ENCODE peak calls at places on chromosomes 16 and 17, in ten cellular contexts. One of them, this sample, is unnamed.

GRCh38 chr17:78716814-78717393 is 65.2 kb downstream of the CYTH1 start:
- DNase-seq in cardiac fibroblast: peak
- DNase-seq in stomach: peak
- DNase-seq in upper lobe of right lung: peak
- DNase-seq in astrocyte of the cerebellum: no peak
- DNase-seq in mesothelial cell of epicardium: no peak
- DNase-seq in IMR-90: peak
- DNase-seq in choroid plexus epithelial cell: peak
- DNase-seq in Caco-2: no peak
- DNase-seq in heart left ventricle: peak
- DNase-seq in this sample: peak

GRCh38 chr16:1014771-1015495 is 33.4 kb downstream of the SOX8 start:
- DNase-seq in heart left ventricle: peak
- DNase-seq in mesothelial cell of epicardium: peak
- DNase-seq in astrocyte of the cerebellum: no peak
- DNase-seq in IMR-90: no peak
- DNase-seq in Caco-2: no peak
- DNase-seq in stomach: no peak
- DNase-seq in cardiac fibroblast: no peak
- DNase-seq in upper lobe of right lung: no peak
- DNase-seq in choroid plexus epithelial cell: peak
- DNase-seq in this sample: no peak

GRCh38 chr17:8696951-8697745 is 47.5 kb downstream of the CCDC42 start:
- DNase-seq in astrocyte of the cerebellum: peak
- DNase-seq in upper lobe of right lung: no peak
- DNase-seq in IMR-90: peak
- DNase-seq in mesothelial cell of epicardium: peak
- DNase-seq in Caco-2: no peak
- DNase-seq in choroid plexus epithelial cell: peak
- DNase-seq in heart left ventricle: no peak
- DNase-seq in stomach: no peak
- DNase-seq in cardiac fibroblast: no peak
- DNase-seq in this sample: no peak

GRCh38 chr17:75832652-75833400 is 11.4 kb downstream of the UNC13D start:
- DNase-seq in choroid plexus epithelial cell: no peak
- DNase-seq in heart left ventricle: no peak
- DNase-seq in mesothelial cell of epicardium: no peak
- DNase-seq in stomach: no peak
- DNase-seq in upper lobe of right lung: no peak
- DNase-seq in IMR-90: no peak
- DNase-seq in astrocyte of the cerebellum: no peak
- DNase-seq in Caco-2: no peak
- DNase-seq in cardiac fibroblast: no peak
- DNase-seq in this sample: peak

GRCh38 chr17:48814504-48814903 is 2.5 kb downstream of the TTLL6 start:
- DNase-seq in mesothelial cell of epicardium: no peak
- DNase-seq in choroid plexus epithelial cell: peak
- DNase-seq in upper lobe of right lung: peak
- DNase-seq in heart left ventricle: peak
- DNase-seq in IMR-90: peak
- DNase-seq in Caco-2: peak
- DNase-seq in stomach: peak
- DNase-seq in astrocyte of the cerebellum: no peak
- DNase-seq in cardiac fibroblast: peak
- DNase-seq in this sample: peak

GRCh38 chr16:1926223-1926718 is 8.1 kb upstream of the HS3ST6 start:
- DNase-seq in cardiac fibroblast: no peak
- DNase-seq in heart left ventricle: no peak
- DNase-seq in Caco-2: no peak
- DNase-seq in astrocyte of the cerebellum: no peak
- DNase-seq in stomach: no peak
- DNase-seq in IMR-90: no peak
- DNase-seq in mesothelial cell of epicardium: no peak
- DNase-seq in choroid plexus epithelial cell: no peak
- DNase-seq in upper lobe of right lung: no peak
- DNase-seq in this sample: no peak

GRCh38 chr16:12336158-12336557 is 359.6 kb downstream of the SNX29 start:
- DNase-seq in upper lobe of right lung: no peak
- DNase-seq in choroid plexus epithelial cell: no peak
- DNase-seq in mesothelial cell of epicardium: no peak
- DNase-seq in astrocyte of the cerebellum: no peak
- DNase-seq in IMR-90: no peak
- DNase-seq in Caco-2: no peak
- DNase-seq in cardiac fibroblast: no peak
- DNase-seq in stomach: no peak
- DNase-seq in heart left ventricle: peak
- DNase-seq in this sample: no peak

GRCh38 chr16:51877686-51878085 is 669.3 kb downstream of the TOX3 start:
- DNase-seq in heart left ventricle: no peak
- DNase-seq in IMR-90: no peak
- DNase-seq in Caco-2: no peak
- DNase-seq in upper lobe of right lung: no peak
- DNase-seq in choroid plexus epithelial cell: no peak
- DNase-seq in astrocyte of the cerebellum: no peak
- DNase-seq in stomach: no peak
- DNase-seq in mesothelial cell of epicardium: no peak
- DNase-seq in cardiac fibroblast: no peak
- DNase-seq in this sample: no peak

GRCh38 chr16:29814592-29814991 is 1.4 kb upstream of the PAGR1 start:
- DNase-seq in choroid plexus epithelial cell: no peak
- DNase-seq in astrocyte of the cerebellum: no peak
- DNase-seq in cardiac fibroblast: no peak
- DNase-seq in upper lobe of right lung: no peak
- DNase-seq in mesothelial cell of epicardium: no peak
- DNase-seq in IMR-90: no peak
- DNase-seq in Caco-2: no peak
- DNase-seq in heart left ventricle: no peak
- DNase-seq in stomach: no peak
- DNase-seq in this sample: no peak

GRCh38 chr16:29815032-29815721 is 775 bp upstream of the PAGR1 start:
- DNase-seq in cardiac fibroblast: no peak
- DNase-seq in mesothelial cell of epicardium: no peak
- DNase-seq in Caco-2: no peak
- DNase-seq in astrocyte of the cerebellum: no peak
- DNase-seq in heart left ventricle: peak
- DNase-seq in IMR-90: no peak
- DNase-seq in stomach: no peak
- DNase-seq in upper lobe of right lung: peak
- DNase-seq in choroid plexus epithelial cell: peak
- DNase-seq in this sample: peak

GRCh38 chr16:29818082-29818481 is 2.1 kb downstream of the PAGR1 start:
- DNase-seq in upper lobe of right lung: no peak
- DNase-seq in cardiac fibroblast: no peak
- DNase-seq in stomach: no peak
- DNase-seq in Caco-2: no peak
- DNase-seq in mesothelial cell of epicardium: no peak
- DNase-seq in heart left ventricle: no peak
- DNase-seq in IMR-90: no peak
- DNase-seq in choroid plexus epithelial cell: peak
- DNase-seq in astrocyte of the cerebellum: no peak
- DNase-seq in this sample: no peak

GRCh38 chr16:29815793-29816693 is at the start of gene PAGR1:
- DNase-seq in stomach: peak
- DNase-seq in cardiac fibroblast: peak
- DNase-seq in mesothelial cell of epicardium: peak
- DNase-seq in heart left ventricle: peak
- DNase-seq in upper lobe of right lung: peak
- DNase-seq in astrocyte of the cerebellum: peak
- DNase-seq in IMR-90: peak
- DNase-seq in Caco-2: peak
- DNase-seq in choroid plexus epithelial cell: peak
- DNase-seq in this sample: peak

DNA sequence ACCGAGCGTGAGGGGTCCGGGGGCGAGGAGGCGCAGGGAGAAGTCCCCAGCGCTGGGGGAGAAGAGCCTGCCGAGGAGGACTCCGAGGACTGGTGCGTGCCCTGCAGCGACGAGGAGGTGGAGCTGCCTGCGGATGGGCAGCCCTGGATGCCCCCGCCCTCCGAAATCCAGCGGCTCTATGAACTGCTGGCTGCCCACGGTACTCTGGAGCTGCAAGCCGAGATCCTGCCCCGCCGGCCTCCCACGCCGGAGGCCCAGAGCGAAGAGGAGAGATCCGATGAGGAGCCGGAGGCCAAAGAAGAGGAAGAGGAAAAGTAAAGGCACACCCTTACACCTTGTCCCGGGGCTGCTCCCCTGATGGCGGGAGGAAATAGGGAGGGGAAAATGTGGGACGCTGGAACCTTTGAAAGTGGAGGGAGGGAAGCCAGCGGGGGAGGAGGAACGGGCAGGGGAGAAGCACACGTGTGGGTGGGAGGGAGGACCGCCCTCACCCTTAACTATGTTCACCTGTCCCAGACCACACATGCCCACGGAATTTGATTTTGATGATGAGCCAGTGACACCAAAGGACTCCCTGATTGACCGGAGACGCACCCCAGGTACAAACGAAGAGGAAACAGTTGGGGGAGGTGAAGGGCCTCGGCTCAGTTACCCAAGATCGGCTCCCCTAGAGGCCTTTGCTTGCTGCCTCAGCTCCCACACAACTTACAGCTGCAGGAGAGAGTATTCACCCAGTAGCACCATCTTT is 916 bp downstream of the PAGR1 start:
- DNase-seq in upper lobe of right lung: peak
- DNase-seq in heart left ventricle: peak
- DNase-seq in cardiac fibroblast: peak
- DNase-seq in mesothelial cell of epicardium: peak
- DNase-seq in stomach: peak
- DNase-seq in IMR-90: peak
- DNase-seq in astrocyte of the cerebellum: no peak
- DNase-seq in Caco-2: peak
- DNase-seq in choroid plexus epithelial cell: peak
- DNase-seq in this sample: peak
- TF ChIP-seq CTCF in upper lobe of right lung: no peak
- TF ChIP-seq CTCF in heart left ventricle: no peak
- TF ChIP-seq CTCF in cardiac fibroblast: peak
- TF ChIP-seq CTCF in mesothelial cell of epicardium: no peak
- TF ChIP-seq CTCF in stomach: no peak
- TF ChIP-seq CTCF in IMR-90: no peak
- TF ChIP-seq CTCF in astrocyte of the cerebellum: peak
- TF ChIP-seq CTCF in Caco-2: peak
- TF ChIP-seq CTCF in choroid plexus epithelial cell: peak
- TF ChIP-seq CTCF in this sample: no peak

DNA sequence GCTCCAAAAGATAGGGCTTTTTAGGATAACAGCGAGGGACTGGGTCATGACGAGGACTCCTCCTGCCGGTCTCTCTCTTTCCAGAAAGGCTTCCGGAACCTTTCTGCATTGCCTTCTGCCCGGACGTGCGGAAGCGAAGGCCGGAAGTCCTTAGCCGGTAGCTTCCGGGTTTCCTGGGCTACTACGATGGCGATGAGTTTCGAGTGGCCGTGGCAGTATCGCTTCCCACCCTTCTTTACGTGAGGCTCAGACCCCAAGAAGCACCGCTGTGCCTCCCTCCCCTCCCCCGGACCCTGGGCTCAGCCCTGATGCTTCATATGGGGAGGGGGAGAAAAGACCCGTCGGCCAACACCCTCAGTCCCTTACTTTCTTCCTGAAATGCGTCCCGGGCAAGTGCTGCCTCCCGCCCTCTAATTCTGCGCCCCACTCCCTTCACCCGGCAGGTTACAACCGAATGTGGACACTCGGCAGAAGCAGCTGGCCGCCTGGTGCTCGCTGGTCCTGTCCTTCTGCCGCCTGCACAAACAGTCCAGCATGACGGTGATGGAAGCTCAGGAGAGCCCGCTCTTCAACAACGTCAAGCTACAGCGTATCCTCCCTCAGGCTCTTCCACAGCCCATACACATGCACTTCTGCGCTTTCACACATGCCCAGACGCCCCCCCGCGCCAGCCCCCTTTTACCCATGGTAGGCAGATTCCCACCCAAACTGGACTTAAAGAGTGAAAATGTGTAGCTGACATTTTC is at the start of gene VPS25:
- DNase-seq in stomach: peak
- DNase-seq in astrocyte of the cerebellum: peak
- DNase-seq in cardiac fibroblast: peak
- DNase-seq in heart left ventricle: peak
- DNase-seq in mesothelial cell of epicardium: peak
- DNase-seq in Caco-2: peak
- DNase-seq in choroid plexus epithelial cell: peak
- DNase-seq in upper lobe of right lung: peak
- DNase-seq in IMR-90: peak
- DNase-seq in this sample: peak
- TF ChIP-seq CTCF in stomach: no peak
- TF ChIP-seq CTCF in astrocyte of the cerebellum: peak
- TF ChIP-seq CTCF in cardiac fibroblast: peak
- TF ChIP-seq CTCF in heart left ventricle: peak
- TF ChIP-seq CTCF in mesothelial cell of epicardium: no peak
- TF ChIP-seq CTCF in Caco-2: no peak
- TF ChIP-seq CTCF in choroid plexus epithelial cell: peak
- TF ChIP-seq CTCF in upper lobe of right lung: no peak
- TF ChIP-seq CTCF in IMR-90: peak
- TF ChIP-seq CTCF in this sample: no peak

GRCh38 chr16:22813223-22813945 is 578 bp upstream of the HS3ST2 start:
- DNase-seq in astrocyte of the cerebellum: no peak
- DNase-seq in mesothelial cell of epicardium: peak
- DNase-seq in upper lobe of right lung: peak
- DNase-seq in heart left ventricle: peak
- DNase-seq in IMR-90: peak
- DNase-seq in stomach: peak
- DNase-seq in choroid plexus epithelial cell: peak
- DNase-seq in cardiac fibroblast: peak
- DNase-seq in Caco-2: peak
- DNase-seq in this sample: peak
- TF ChIP-seq CTCF in astrocyte of the cerebellum: peak
- TF ChIP-seq CTCF in mesothelial cell of epicardium: peak
- TF ChIP-seq CTCF in upper lobe of right lung: peak
- TF ChIP-seq CTCF in heart left ventricle: peak
- TF ChIP-seq CTCF in IMR-90: peak
- TF ChIP-seq CTCF in stomach: peak
- TF ChIP-seq CTCF in choroid plexus epithelial cell: peak
- TF ChIP-seq CTCF in cardiac fibroblast: peak
- TF ChIP-seq CTCF in Caco-2: no peak
- TF ChIP-seq CTCF in this sample: peak

GRCh38 chr17:50680126-50680525 is 27.6 kb downstream of the ANKRD40 start:
- DNase-seq in heart left ventricle: no peak
- DNase-seq in IMR-90: no peak
- DNase-seq in upper lobe of right lung: peak
- DNase-seq in astrocyte of the cerebellum: no peak
- DNase-seq in Caco-2: no peak
- DNase-seq in stomach: no peak
- DNase-seq in cardiac fibroblast: no peak
- DNase-seq in mesothelial cell of epicardium: no peak
- DNase-seq in choroid plexus epithelial cell: no peak
- DNase-seq in this sample: no peak

GRCh38 chr17:50682441-50682840 is 25.3 kb downstream of the ANKRD40 start:
- DNase-seq in Caco-2: no peak
- DNase-seq in cardiac fibroblast: no peak
- DNase-seq in astrocyte of the cerebellum: no peak
- DNase-seq in stomach: no peak
- DNase-seq in upper lobe of right lung: no peak
- DNase-seq in mesothelial cell of epicardium: no peak
- DNase-seq in IMR-90: no peak
- DNase-seq in choroid plexus epithelial cell: no peak
- DNase-seq in heart left ventricle: no peak
- DNase-seq in this sample: no peak

GRCh38 chr17:50682938-50683337 is 24.8 kb downstream of the ANKRD40 start:
- DNase-seq in choroid plexus epithelial cell: no peak
- DNase-seq in IMR-90: no peak
- DNase-seq in Caco-2: no peak
- DNase-seq in stomach: no peak
- DNase-seq in mesothelial cell of epicardium: no peak
- DNase-seq in astrocyte of the cerebellum: no peak
- DNase-seq in heart left ventricle: no peak
- DNase-seq in cardiac fibroblast: no peak
- DNase-seq in upper lobe of right lung: peak
- DNase-seq in this sample: no peak

GRCh38 chr17:50683434-50684287 is 24.1 kb downstream of the ANKRD40 start:
- DNase-seq in mesothelial cell of epicardium: no peak
- DNase-seq in heart left ventricle: no peak
- DNase-seq in astrocyte of the cerebellum: no peak
- DNase-seq in IMR-90: no peak
- DNase-seq in choroid plexus epithelial cell: no peak
- DNase-seq in stomach: no peak
- DNase-seq in Caco-2: no peak
- DNase-seq in upper lobe of right lung: peak
- DNase-seq in cardiac fibroblast: no peak
- DNase-seq in this sample: no peak

GRCh38 chr17:50681260-50682200 is 26.2 kb downstream of the ANKRD40 start:
- DNase-seq in astrocyte of the cerebellum: peak
- DNase-seq in choroid plexus epithelial cell: peak
- DNase-seq in stomach: no peak
- DNase-seq in mesothelial cell of epicardium: peak
- DNase-seq in heart left ventricle: peak
- DNase-seq in cardiac fibroblast: peak
- DNase-seq in Caco-2: peak
- DNase-seq in IMR-90: peak
- DNase-seq in upper lobe of right lung: peak
- DNase-seq in this sample: no peak
- TF ChIP-seq CTCF in astrocyte of the cerebellum: peak
- TF ChIP-seq CTCF in choroid plexus epithelial cell: peak
- TF ChIP-seq CTCF in stomach: no peak
- TF ChIP-seq CTCF in mesothelial cell of epicardium: peak
- TF ChIP-seq CTCF in heart left ventricle: peak
- TF ChIP-seq CTCF in cardiac fibroblast: peak
- TF ChIP-seq CTCF in Caco-2: peak
- TF ChIP-seq CTCF in IMR-90: peak
- TF ChIP-seq CTCF in upper lobe of right lung: peak
- TF ChIP-seq CTCF in this sample: peak